ENCODE peak calls at places on chromosome 20, in six cellular contexts. Q, R, K, J, Y and Z are unnamed samples.

GRCh38 chr20:56606174-56606945 is 22.7 kb upstream of the TFAP2C start:
- DNase-seq in Q (no peak), R (no peak), K (peak; percentile 79), J (no peak), Y (no peak), Z (no peak)

GRCh38 chr20:14444106-14444505 is 106.7 kb upstream of the FLRT3 start:
- DNase-seq in Q (no peak), R (no peak), K (no peak), J (no peak), Y (no peak), Z (no peak)

GRCh38 chr20:48002517-48002970 is 217.3 kb upstream of the SULF2 start:
- DNase-seq in Q (no peak), R (peak; percentile 38), K (no peak), J (no peak), Y (no peak), Z (no peak)

GRCh38 chr20:4234128-4234527 is 218.8 kb upstream of the RNF24 start:
- DNase-seq in Q (peak; percentile 45), R (no peak), K (no peak), J (no peak), Y (no peak), Z (peak; percentile 72)

GRCh38 chr20:60664106-60664505 is 588.0 kb upstream of the CDH4 start:
- DNase-seq in Q (no peak), R (no peak), K (no peak), J (no peak), Y (no peak), Z (no peak)

GRCh38 chr20:18506744-18507143 is 996 bp upstream of the SEC23B start:
- DNase-seq in Q (no peak), R (no peak), K (no peak), J (no peak), Y (no peak), Z (no peak)

GRCh38 chr20:38939686-38940085 is 13.5 kb downstream of the FAM83D start:
- DNase-seq in Q (no peak), R (no peak), K (no peak), J (no peak), Y (no peak), Z (no peak)

GRCh38 chr20:63602321-63602720 is 24.6 kb downstream of the GMEB2 start:
- DNase-seq in Q (no peak), R (no peak), K (no peak), J (no peak), Y (no peak), Z (no peak)

GRCh38 chr20:61964675-61965605 is 100.7 kb downstream of the TAF4 start:
- DNase-seq in Q (no peak), R (no peak), K (no peak), J (no peak), Y (peak; percentile 72), Z (peak; percentile 3)

GRCh38 chr20:8223096-8223870 is 91.2 kb downstream of the PLCB1 start:
- DNase-seq in Q (no peak), R (no peak), K (no peak), J (no peak), Y (no peak), Z (no peak)

GRCh38 chr20:63734111-63734945 is 2.1 kb upstream of the LIME1 start:
- DNase-seq in Q (no peak), R (no peak), K (no peak), J (no peak), Y (no peak), Z (no peak)

GRCh38 chr20:1456300-1456699 is 10.3 kb downstream of the NSFL1C start:
- DNase-seq in Q (no peak), R (no peak), K (no peak), J (no peak), Y (no peak), Z (no peak)

GRCh38 chr20:17562804-17563305 is 7.0 kb upstream of the DSTN start:
- DNase-seq in Q (no peak), R (no peak), K (no peak), J (no peak), Y (no peak), Z (peak; percentile 30)

GRCh38 chr20:62666736-62667529 is 24.6 kb downstream of the SLCO4A1 start:
- DNase-seq in Q (no peak), R (no peak), K (no peak), J (no peak), Y (no peak), Z (peak; percentile 59)

GRCh38 chr20:62736026-62736406 is 27.4 kb downstream of the NTSR1 start:
- DNase-seq in Q (no peak), R (no peak), K (no peak), J (no peak), Y (no peak), Z (no peak)

GRCh38 chr20:45413479-45413878 is 2.5 kb upstream of the PIGT start:
- DNase-seq in Q (no peak), R (no peak), K (no peak), J (no peak), Y (no peak), Z (no peak)

GRCh38 chr20:37319120-37319717 is 26.7 kb upstream of the SRC start:
- DNase-seq in Q (no peak), R (no peak), K (no peak), J (no peak), Y (no peak), Z (no peak)

GRCh38 chr20:63114693-63115069 is 101.2 kb downstream of the YTHDF1 start:
- DNase-seq in Q (no peak), R (no peak), K (no peak), J (no peak), Y (peak; percentile 22), Z (no peak)

GRCh38 chr20:61804896-61805295 is 260.8 kb downstream of the TAF4 start:
- DNase-seq in Q (no peak), R (no peak), K (no peak), J (no peak), Y (peak; percentile 67), Z (no peak)

GRCh38 chr20:49420811-49421295 is 61.6 kb downstream of the KCNB1 start:
- DNase-seq in Q (no peak), R (no peak), K (no peak), J (no peak), Y (no peak), Z (peak; percentile 34)

GRCh38 chr20:48581167-48581566 is 246.6 kb downstream of the PREX1 start:
- DNase-seq in Q (no peak), R (no peak), K (no peak), J (no peak), Y (no peak), Z (no peak)

DNA sequence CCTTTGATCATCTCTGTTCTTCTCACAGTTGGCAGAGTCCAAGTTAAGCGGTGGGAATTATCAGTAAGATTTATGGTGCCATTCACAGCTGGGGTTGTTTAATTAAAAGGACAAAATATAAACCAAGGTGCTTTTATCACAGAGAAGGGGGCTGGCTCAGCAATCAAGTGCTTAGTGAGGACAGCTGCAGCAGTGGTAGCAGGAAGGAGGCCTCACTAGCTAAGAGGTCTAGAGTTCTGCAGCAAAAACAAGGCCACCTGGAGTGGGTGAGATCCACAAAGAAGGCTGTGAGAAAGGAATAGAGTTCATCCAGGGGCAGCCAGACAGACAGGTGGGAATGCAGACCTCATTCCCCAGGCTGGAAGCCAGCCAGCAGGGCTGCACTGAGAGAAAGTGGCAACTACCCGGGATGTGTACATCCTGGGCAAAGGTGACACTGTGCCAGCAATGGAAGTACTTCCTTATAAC is 37.1 kb downstream of the PIGU start:
- DNase-seq in Q (no peak), R (no peak), K (no peak), J (no peak), Y (no peak), Z (peak; percentile 56)
- H3K27ac ChIP-seq in Q (no peak overlapping the region), R (no peak overlapping the region), K (no peak overlapping the region), J (no peak overlapping the region), Y (no peak overlapping the region), Z (peak overlapping the region; percentile 55)

DNA sequence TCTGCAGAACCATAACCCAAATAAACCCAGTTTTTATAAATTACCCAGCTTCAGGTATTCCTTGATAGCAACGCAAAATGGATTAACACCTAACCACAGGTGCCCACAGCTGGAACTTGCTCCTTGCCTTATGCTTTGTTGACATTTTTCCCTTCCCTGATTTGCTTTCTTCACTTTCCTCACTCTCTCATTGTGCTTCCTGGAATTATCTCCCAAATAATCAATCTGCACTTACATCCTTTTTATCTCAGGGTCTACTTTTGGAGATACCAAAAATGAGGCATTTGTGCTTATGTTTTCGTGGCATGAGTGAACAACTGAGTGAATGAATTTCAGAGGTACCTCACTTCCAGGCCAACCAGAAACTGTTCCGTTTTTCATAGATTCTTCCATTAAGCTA is 374.3 kb downstream of the DOK5 start:
- DNase-seq in Q (no peak), R (no peak), K (no peak), J (no peak), Y (no peak), Z (no peak)
- H3K4me1 ChIP-seq in Q (no peaks in the 10 kb centered on the region), R (no peaks in the 10 kb centered on the region), K (no peaks in the 10 kb centered on the region), J (no peaks in the 10 kb centered on the region), Y (no peaks in the 10 kb centered on the region), Z (no peaks in the 10 kb centered on the region)

GRCh38 chr20:46631874-46632446 is 19.3 kb downstream of the SLC13A3 start:
- DNase-seq in Q (no peak), R (no peak), K (no peak), J (no peak), Y (no peak), Z (no peak)

GRCh38 chr20:46630336-46630735 is 20.9 kb downstream of the SLC13A3 start:
- DNase-seq in Q (no peak), R (no peak), K (no peak), J (no peak), Y (no peak), Z (no peak)

GRCh38 chr20:46634528-46634927 is 16.7 kb downstream of the SLC13A3 start:
- DNase-seq in Q (no peak), R (no peak), K (no peak), J (no peak), Y (no peak), Z (no peak)

GRCh38 chr20:46629341-46629740 is 21.9 kb downstream of the SLC13A3 start:
- DNase-seq in Q (no peak), R (no peak), K (no peak), J (no peak), Y (no peak), Z (no peak)

GRCh38 chr20:46631212-46631869 is 19.9 kb downstream of the SLC13A3 start:
- DNase-seq in Q (no peak), R (no peak), K (no peak), J (no peak), Y (no peak), Z (no peak)
- TF ChIP-seq POLR2A in Q (no peak), R (no peak), K (no peak), J (no peak), Y (no peak), Z (no peak)

GRCh38 chr20:59005523-59006166 is 1.4 kb downstream of the CTSZ start:
- DNase-seq in Q (no peak), R (no peak), K (no peak), J (no peak), Y (no peak), Z (no peak)
- H3K27ac ChIP-seq in Q (peak overlapping the region; percentile 76), R (peak overlapping the region; percentile 91), K (peak overlapping the region; percentile 82), J (peak overlapping the region; percentile 90), Y (peak overlapping the region; percentile 88), Z (peak overlapping the region; percentile 81)

GRCh38 chr20:46681032-46681854 is 8.0 kb downstream of the TP53RK start:
- DNase-seq in Q (peak; percentile 75), R (peak; percentile 61), K (no peak), J (no peak), Y (no peak), Z (peak; percentile 80)
- H3K4me1 ChIP-seq in Q (peaks cover 6% of the 10 kb centered on the region), R (no peaks in the 10 kb centered on the region), K (peaks cover 10% of the 10 kb centered on the region), J (peaks cover 46% of the 10 kb centered on the region), Y (peaks cover 54% of the 10 kb centered on the region), Z (peaks cover 37% of the 10 kb centered on the region)